ENCODE peak calls at places on chromosomes 16 and 17, in five cellular contexts. L, T, I, B and H are unnamed samples. For H3K4me1, the result is how much of the 10 kb centered on the place peaks cover.

GRCh38 chr16:11356573-11357331 is 11.5 kb downstream of the RMI2 start:
- DNase-seq in T (peak), L (no peak), B (peak), I (peak), H (peak)

GRCh38 chr17:59666235-59666634 is 41.0 kb downstream of the PTRH2 start:
- DNase-seq in I (no peak), T (no peak), L (no peak), B (no peak), H (no peak)

GRCh38 chr16:3038256-3038655 is 1.5 kb upstream of the BICDL2 start:
- DNase-seq in L (no peak), I (peak), B (no peak), T (no peak), H (no peak)

GRCh38 chr17:27985306-27985705 is 57.2 kb upstream of the NLK start:
- DNase-seq in T (no peak), B (no peak), I (no peak), L (no peak), H (no peak)

GRCh38 chr16:49754495-49755290 is 101.2 kb downstream of the ZNF423 start:
- DNase-seq in I (peak), B (peak), T (no peak), L (peak), H (no peak)

GRCh38 chr16:10581507-10581906 is 1.1 kb upstream of the EMP2 start:
- DNase-seq in T (no peak), B (no peak), L (no peak), I (no peak), H (no peak)

GRCh38 chr16:20020083-20020482 is 53.6 kb downstream of the GPR139 start:
- DNase-seq in T (no peak), I (no peak), B (no peak), L (no peak), H (no peak)

GRCh38 chr17:59152925-59153324 is 2.1 kb downstream of the SKA2 start:
- DNase-seq in T (no peak), I (no peak), L (no peak), B (no peak), H (no peak)

GRCh38 chr16:54400261-54400660 is 113.7 kb upstream of the IRX3 start:
- DNase-seq in L (no peak), T (no peak), I (no peak), B (no peak), H (no peak)

GRCh38 chr17:66836063-66837005 is 1.4 kb downstream of the CACNG5 start:
- DNase-seq in T (no peak), L (no peak), I (no peak), B (no peak), H (no peak)

GRCh38 chr17:29256735-29257466 is 10.2 kb downstream of the CRYBA1 start:
- DNase-seq in B (no peak), L (no peak), I (no peak), T (no peak), H (no peak)

GRCh38 chr16:88305176-88305575 is 77.6 kb upstream of the ZNF469 start:
- DNase-seq in T (no peak), I (no peak), B (no peak), L (no peak), H (no peak)

GRCh38 chr16:14304891-14305459 is 233.9 kb downstream of the MRTFB start:
- DNase-seq in T (no peak), I (no peak), L (no peak), B (no peak), H (no peak)
- H3K4me1 ChIP-seq in T (under half), I (under half), L (under half), B (under half), H (under half)

GRCh38 chr17:57784226-57784895 is 39.3 kb upstream of the CCDC182 start:
- DNase-seq in T (no peak), I (no peak), B (no peak), L (no peak), H (no peak)
- H3K4me1 ChIP-seq in T (under half), I (under half), B (under half), L (under half), H (under half)

GRCh38 chr16:17467923-17468540 is 2.7 kb downstream of the XYLT1 start:
- DNase-seq in T (peak), B (peak), I (peak), L (no peak), H (no peak)
- H3K4me1 ChIP-seq in T (under half), B (under half), I (under half), L (under half), H (under half)

GRCh38 chr17:76490112-76490710 is 11.0 kb downstream of the RHBDF2 start:
- DNase-seq in B (no peak), T (no peak), I (no peak), L (no peak), H (no peak)
- H3K4me1 ChIP-seq in B (under half), T (under half), I (half or more), L (under half), H (under half)

GRCh38 chr16:69924777-69925191 is 26.4 kb upstream of the CLEC18A start:
- DNase-seq in B (peak), I (no peak), T (no peak), L (peak), H (no peak)

GRCh38 chr16:69926241-69926640 is 24.9 kb upstream of the CLEC18A start:
- DNase-seq in L (no peak), B (no peak), I (no peak), T (no peak), H (no peak)

GRCh38 chr16:69924041-69924775 is 26.9 kb upstream of the CLEC18A start:
- DNase-seq in L (no peak), B (no peak), I (no peak), T (no peak), H (no peak)

GRCh38 chr16:69927056-69927757 is 23.9 kb upstream of the CLEC18A start:
- DNase-seq in B (peak), L (peak), T (no peak), I (no peak), H (no peak)

GRCh38 chr16:69925311-69925710 is 25.8 kb upstream of the CLEC18A start:
- DNase-seq in L (no peak), T (no peak), I (no peak), B (no peak), H (no peak)
- H3K4me1 ChIP-seq in L (under half), T (under half), I (under half), B (under half), H (under half)

DNA sequence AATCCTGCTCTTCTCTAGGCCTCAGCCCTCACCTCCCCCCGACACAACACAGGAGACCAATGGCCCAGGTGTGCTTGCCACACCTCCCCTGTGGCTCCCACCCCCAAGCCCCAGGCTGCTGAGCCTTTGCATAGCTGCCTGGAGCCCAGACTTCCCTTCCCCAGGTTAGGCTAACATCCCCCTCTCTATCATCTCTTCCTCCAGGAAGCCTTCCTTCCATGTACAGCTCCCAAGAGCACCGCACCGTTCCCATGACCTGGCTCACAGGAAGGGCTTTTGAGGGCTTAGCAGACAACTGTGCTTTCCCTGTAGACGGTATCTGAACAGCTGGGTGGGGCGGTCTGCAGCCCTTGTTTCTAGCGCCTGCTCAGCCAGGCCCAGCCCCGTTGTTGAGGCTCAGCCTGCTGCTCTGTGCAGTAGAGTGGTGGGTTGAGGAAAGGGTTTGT is 3.5 kb downstream of the LDHD start:
- DNase-seq in T (no peak), B (no peak), I (no peak), L (no peak), H (no peak)
- H3K4me1 ChIP-seq in T (under half), B (under half), I (under half), L (half or more), H (under half)

DNA sequence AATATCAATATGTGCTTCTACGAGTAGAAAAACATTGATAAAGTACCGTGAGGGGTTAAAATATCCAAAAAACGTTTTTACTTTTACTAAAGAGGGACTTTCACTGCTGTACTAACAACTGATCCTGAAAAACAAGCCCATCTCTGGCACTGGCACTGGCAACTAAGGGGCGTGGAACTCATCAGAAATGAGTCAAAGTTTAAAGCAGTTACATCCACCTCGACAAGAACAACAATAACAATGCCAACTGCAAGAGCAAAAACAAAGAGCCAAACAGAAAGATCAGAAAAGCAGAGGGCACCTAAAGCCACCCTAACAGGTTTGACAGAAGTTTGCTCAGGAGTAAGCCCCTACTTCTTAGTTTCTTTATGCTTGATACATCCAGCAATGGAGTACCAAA is 13.1 kb downstream of the MBTPS1 start:
- DNase-seq in B (no peak), T (no peak), I (no peak), L (no peak), H (no peak)
- H3K4me1 ChIP-seq in B (under half), T (under half), I (under half), L (under half), H (under half)